ENCODE peak calls at places on chromosomes 13 and 19, in six cellular contexts. N, T, M, F, G and O are unnamed samples.

GRCh38 chr13:99798756-99799155 is 172.8 kb downstream of the ZIC5 start:
- DNase-seq in N (no peak), T (no peak), M (no peak), F (no peak), G (no peak), O (no peak)

GRCh38 chr19:13172335-13173128 is 22.3 kb downstream of the IER2 start:
- DNase-seq in N (peak), T (peak), M (peak), F (peak), G (peak), O (peak)

GRCh38 chr19:53947624-53948023 is 15.1 kb upstream of the CACNG8 start:
- DNase-seq in N (peak), T (no peak), M (no peak), F (no peak), G (no peak), O (no peak)

GRCh38 chr19:38736036-38736412 is 8.2 kb downstream of the CAPN12 start:
- DNase-seq in N (no peak), T (peak), M (no peak), F (no peak), G (peak), O (no peak)

GRCh38 chr13:50693755-50694154 is 149.7 kb downstream of the DLEU7 start:
- DNase-seq in N (peak), T (peak), M (peak), F (peak), G (no peak), O (peak)

GRCh38 chr13:76991796-76992547 is at the start of gene CLN5:
- DNase-seq in N (peak), T (peak), M (peak), F (peak), G (peak), O (peak)

GRCh38 chr19:51131780-51132680 is 7.3 kb downstream of the SIGLEC9 start:
- DNase-seq in N (peak), T (peak), M (peak), F (peak), G (peak), O (peak)

GRCh38 chr13:37392389-37392788 is 206.2 kb downstream of the POSTN start:
- DNase-seq in N (no peak), T (no peak), M (no peak), F (no peak), G (no peak), O (no peak)

GRCh38 chr19:43820098-43820860 is 6.8 kb upstream of the ZNF283 start:
- DNase-seq in N (peak), T (peak), M (peak), F (peak), G (no peak), O (peak)

GRCh38 chr13:35475960-35476943 is at the start of gene MAB21L1:
- DNase-seq in N (peak), T (peak), M (peak), F (peak), G (peak), O (peak)

GRCh38 chr19:7646426-7646700 is 9.5 kb downstream of the STXBP2 start:
- DNase-seq in N (no peak), T (no peak), M (no peak), F (no peak), G (no peak), O (no peak)

GRCh38 chr19:5997371-5997770 is 19.4 kb upstream of the RANBP3 start:
- DNase-seq in N (no peak), T (no peak), M (no peak), F (no peak), G (no peak), O (no peak)
- TF ChIP-seq CTCF in N (no peak), T (no peak), M (peak), F (no peak), G (peak), O (peak)

DNA sequence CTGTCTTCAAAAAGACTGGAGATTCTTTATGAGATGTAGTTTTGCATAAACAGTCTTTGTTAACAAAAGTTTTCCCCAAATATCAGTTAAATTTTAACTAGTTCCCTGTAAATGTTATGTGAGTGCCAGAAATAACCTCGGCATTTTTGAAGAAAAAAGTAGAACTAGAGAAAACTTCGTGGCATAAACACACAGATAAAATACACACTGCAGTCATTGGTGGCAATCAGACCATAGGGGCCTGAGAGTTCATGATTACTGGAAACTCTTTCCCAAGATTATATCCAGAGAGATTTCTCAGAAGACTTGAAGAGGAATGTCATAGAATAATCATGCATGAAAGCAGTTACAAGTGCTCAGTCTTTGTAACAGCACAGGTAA is 190.0 kb downstream of the MZT1 start:
- DNase-seq in N (no peak), T (no peak), M (no peak), F (no peak), G (peak), O (no peak)
- H3K4me3 ChIP-seq in N (no peak), T (no peak), M (no peak), F (no peak), G (no peak), O (no peak)

GRCh38 chr19:32318884-32319520 is 26.4 kb upstream of the ZNF507 start:
- DNase-seq in N (no peak), T (no peak), M (no peak), F (no peak), G (peak), O (no peak)
- TF ChIP-seq CTCF in N (peak), T (peak), M (peak), F (no peak), G (peak), O (peak)

GRCh38 chr19:49592486-49593232 is 1.7 kb downstream of the PRR12 start:
- DNase-seq in N (peak), T (no peak), M (no peak), F (no peak), G (peak), O (no peak)
- H3K4me3 ChIP-seq in N (peak), T (peak), M (peak), F (peak), G (peak), O (peak)

DNA sequence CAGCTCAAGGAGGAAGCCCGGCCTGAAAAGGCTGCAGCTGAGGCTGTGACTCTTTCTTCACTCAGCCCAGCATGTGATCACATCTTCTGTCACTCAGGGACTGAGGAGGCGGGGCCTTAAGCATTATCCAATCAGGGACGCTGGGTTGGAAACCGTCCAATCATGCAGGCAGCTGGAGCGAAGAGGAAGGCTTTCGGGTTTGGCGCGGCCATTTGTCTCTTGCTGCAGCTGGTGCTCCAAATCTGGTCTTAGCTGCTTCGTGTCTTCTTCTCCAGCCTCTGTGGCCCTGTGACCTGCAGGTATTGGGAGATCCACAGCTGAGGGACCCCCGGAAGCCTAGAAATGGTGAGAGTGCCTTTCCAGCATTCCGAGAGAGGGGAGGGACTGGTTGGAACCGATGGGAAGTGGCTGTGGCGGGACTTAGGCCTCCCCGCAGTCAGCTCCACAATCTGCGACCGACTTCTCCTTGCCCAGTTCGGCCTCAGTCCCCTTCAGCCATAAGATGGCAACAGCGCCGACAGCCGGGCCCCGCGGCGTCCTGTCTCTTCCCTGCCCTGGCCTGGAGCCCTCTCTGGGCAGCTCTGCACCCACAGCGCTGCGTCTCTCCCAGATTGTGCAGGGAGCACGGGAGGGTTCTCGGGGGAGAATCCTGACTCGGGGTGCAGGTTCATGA is at the start of gene ZNF90:
- DNase-seq in N (peak), T (peak), M (peak), F (peak), G (peak), O (peak)
- TF ChIP-seq CTCF in N (no peak), T (no peak), M (peak), F (no peak), G (no peak), O (peak)

DNA sequence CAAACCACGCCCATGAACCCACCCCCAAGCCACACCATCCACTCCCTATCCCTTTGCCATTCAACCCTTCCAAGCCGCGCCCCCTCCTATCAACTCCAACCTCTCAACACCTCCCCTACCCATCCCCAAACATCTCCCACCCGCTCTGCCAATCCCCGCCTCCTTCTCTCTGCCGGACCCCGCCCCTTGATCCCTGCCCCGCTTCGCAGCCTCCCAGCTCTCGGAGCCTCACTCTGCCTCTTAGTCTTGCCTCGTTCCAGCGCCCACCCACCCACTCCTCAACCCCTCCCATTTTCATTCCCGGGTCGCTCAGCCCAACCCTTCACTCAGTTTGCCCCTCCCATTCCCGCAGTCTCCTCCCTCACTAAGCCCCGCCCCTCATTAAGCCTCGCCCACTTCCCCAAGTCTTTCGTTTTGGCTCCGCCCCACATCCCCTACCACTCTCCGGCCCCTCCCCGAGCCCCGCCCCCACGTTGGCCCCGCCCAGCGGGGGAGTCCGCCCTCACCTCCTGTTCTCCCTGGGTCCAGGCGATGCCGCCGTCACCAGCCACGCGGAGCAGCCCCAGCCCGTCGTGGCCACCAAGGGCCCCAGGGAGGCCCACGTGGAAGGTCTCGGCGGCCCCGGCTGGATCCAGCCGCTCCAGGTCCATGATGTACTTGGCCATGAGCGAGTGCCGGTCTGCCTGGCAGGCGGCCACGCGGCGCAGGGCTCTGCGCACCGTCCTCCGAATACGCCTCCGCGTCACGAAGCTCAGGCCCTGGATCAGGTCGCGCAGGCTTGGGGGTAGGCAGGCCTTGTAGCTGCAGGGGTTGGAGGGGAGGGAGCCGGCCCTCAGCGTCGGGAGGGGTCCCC is 5.7 kb downstream of the JAK3 start:
- DNase-seq in N (peak), T (peak), M (peak), F (peak), G (peak), O (peak)
- H3K4me3 ChIP-seq in N (peak), T (peak), M (peak), F (peak), G (no peak), O (peak)